ENCODE peak calls at places on chromosomes 7 and 10, in four cellular contexts. A is H1, H is SK-N-SH, Z is HepG2. R is an unnamed sample. For H3K4me1, the result is how much of the 10 kb centered on the place peaks cover.

GRCh38 chr7:81769891-81770818 is at the start of gene HGF:
- DNase-seq in A (no peak), H (peak), Z (no peak), R (no peak)

GRCh38 chr7:4240813-4241612 is 441.1 kb upstream of the FOXK1 start:
- DNase-seq in H (peak), Z (no peak), A (no peak), R (no peak)

GRCh38 chr7:47255441-47255840 is 326.5 kb downstream of the TNS3 start:
- DNase-seq in H (no peak), Z (no peak), A (no peak), R (no peak)

GRCh38 chr7:73770860-73771665 is 993 bp upstream of the CLDN3 start:
- DNase-seq in A (no peak), Z (no peak), H (no peak), R (no peak)

GRCh38 chr7:15317215-15317614 is 244.6 kb downstream of the AGMO start:
- DNase-seq in H (no peak), A (no peak), Z (no peak), R (no peak)

GRCh38 chr7:93021748-93022147 is 96.0 kb downstream of the SAMD9 start:
- DNase-seq in H (no peak), Z (no peak), A (no peak), R (no peak)

GRCh38 chr10:77041636-77042258 is 595.9 kb downstream of the KCNMA1 start:
- DNase-seq in A (no peak), Z (no peak), H (peak), R (no peak)

GRCh38 chr10:97584060-97584797 is at the start of gene HOGA1:
- DNase-seq in H (peak), Z (peak), A (no peak), R (no peak)

GRCh38 chr10:1256139-1256720 is 200.0 kb downstream of the WDR37 start:
- DNase-seq in H (no peak), Z (no peak), A (no peak), R (no peak)

GRCh38 chr10:52249850-52250395 is 64.2 kb upstream of the DKK1 start:
- DNase-seq in Z (no peak), A (no peak), H (no peak), R (no peak)

GRCh38 chr10:47378606-47379444 is 5.3 kb downstream of the ZNF488 start:
- DNase-seq in H (peak), Z (no peak), A (no peak), R (no peak)

GRCh38 chr10:91520657-91521056 is 110.5 kb downstream of the HECTD2 start:
- DNase-seq in Z (no peak), A (no peak), H (no peak), R (no peak)

GRCh38 chr7:126541416-126541815 is 711.3 kb downstream of the GRM8 start:
- DNase-seq in Z (no peak), A (no peak), H (no peak), R (no peak)

GRCh38 chr7:47806701-47807103 is 141.6 kb downstream of the PKD1L1 start:
- DNase-seq in A (no peak), H (no peak), Z (no peak), R (no peak)

GRCh38 chr7:150367187-150367510 is 1.5 kb upstream of the REPIN1 start:
- DNase-seq in H (no peak), A (no peak), Z (no peak), R (no peak)

GRCh38 chr7:92569137-92569536 is 21.1 kb downstream of the FAM133B start:
- DNase-seq in Z (no peak), H (no peak), A (no peak), R (no peak)

GRCh38 chr7:152129682-152130081 is 104.2 kb downstream of the GALNT11 start:
- DNase-seq in A (no peak), H (no peak), Z (no peak), R (no peak)

GRCh38 chr7:152132812-152133211 is 107.3 kb downstream of the GALNT11 start:
- DNase-seq in Z (no peak), A (no peak), H (peak), R (no peak)

GRCh38 chr7:152131981-152132494 is 106.6 kb downstream of the GALNT11 start:
- DNase-seq in A (no peak), Z (no peak), H (no peak), R (no peak)

GRCh38 chr7:152128741-152129461 is 103.4 kb downstream of the GALNT11 start:
- DNase-seq in H (no peak), A (no peak), Z (no peak), R (no peak)

DNA sequence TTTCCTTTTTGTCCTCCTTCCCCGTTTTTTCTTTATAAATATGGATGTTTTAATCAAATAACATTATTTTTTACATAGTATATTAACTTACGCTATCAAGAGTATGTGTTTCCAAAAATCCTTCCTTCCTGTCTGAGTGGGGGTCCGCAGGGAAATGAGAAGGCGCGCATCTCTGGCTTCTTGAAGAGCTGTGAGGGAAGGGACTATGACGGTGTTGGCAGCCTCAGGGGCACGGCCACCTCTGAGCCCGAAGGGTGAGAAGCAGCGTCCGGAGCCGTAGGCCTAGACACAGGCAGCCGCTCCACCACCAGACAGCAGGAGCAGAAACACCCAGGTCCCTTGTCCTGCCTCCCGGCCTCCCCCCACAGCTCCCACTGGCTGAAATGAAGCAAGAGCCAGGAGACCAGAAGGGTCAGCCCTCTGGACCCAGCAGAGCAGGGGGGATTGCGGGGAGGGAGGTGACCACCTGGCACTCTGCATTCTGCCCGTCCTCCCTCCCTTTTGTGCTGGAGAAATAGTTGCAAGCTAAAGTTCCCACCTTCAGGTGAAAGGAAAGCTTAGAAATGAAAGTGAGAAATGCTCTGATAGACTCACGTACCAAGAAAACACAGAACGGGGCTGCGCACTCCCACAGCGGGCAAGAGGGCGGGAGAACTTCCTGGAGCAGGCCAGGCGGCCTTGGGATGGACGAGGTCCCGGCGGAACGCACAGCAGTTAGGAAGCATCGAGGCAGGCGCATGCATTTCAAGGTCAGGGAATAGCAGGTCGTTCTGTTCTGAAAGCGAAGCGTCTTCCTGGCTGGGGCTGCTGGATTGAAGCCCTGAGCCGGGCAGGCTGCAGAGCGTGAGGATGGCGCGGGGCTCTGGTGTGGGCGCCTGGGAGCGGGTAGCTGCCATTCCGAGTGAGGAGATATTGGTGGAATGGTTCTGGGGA is 105.5 kb downstream of the GALNT11 start:
- DNase-seq in A (no peak), Z (no peak), H (peak), R (no peak)
- TF ChIP-seq TCF12 in A (no peak), Z (no peak), H (no peak), R (no peak)

DNA sequence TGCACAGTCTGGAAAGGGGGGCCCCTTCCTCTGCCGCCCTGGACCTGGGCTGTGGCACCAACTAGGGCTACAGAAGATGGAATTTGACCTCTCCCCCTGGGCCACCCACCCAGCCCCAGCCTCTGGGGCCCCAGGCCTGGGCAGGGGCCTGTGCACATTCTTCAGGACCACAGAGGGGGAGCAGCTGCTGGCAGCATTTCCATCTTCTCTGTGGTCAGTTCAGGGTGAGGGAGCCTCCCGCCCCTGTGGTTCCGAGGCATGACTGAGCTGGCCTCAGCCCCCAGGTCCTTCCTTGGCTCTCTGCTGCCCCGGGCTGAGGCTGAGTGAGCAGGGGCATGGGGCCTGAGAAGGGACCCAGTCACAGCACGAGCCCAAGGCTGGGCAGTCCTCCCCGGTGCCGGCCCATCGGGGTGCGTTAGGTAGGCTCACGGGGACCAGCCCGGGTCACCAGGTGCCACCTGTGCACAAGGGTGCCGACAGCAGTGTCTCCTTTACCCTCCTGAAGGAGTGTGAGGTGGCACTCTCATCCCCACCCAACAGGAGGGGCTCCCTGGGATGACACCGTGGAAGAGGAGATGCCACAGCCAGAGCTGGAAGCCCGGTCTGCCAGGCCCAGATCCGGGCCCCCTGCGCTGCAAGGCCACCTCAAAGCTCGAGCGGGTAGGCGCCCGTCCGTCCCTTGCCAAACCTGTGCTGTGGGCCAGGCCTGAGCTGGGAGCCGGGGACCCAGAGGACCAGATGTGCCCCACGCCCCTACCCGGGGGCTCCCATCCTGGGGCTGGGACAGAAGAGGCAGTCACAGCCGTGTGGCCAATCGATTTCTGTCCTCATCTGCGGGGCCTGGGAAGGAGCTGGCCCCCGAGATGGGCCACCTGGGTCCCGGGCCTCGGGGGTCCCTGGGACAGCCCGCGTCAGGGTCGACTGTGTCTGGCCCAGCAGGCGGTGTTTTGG is 63.4 kb downstream of the UNCX start:
- DNase-seq in A (no peak), Z (no peak), H (peak), R (no peak)
- H3K4me1 ChIP-seq in A (under half), Z (under half), H (under half), R (under half)

GRCh38 chr7:44638611-44639557 is 32.5 kb downstream of the OGDH start:
- DNase-seq in Z (peak), H (peak), A (no peak), R (peak)
- TF ChIP-seq USF2 in Z (no peak), H (no peak), A (no peak), R (no peak)

GRCh38 chr7:13282377-13282980 is 595.0 kb downstream of the ARL4A start:
- DNase-seq in H (peak), A (no peak), Z (no peak), R (no peak)
- TF ChIP-seq TCF12 in H (no peak), A (no peak), Z (no peak), R (no peak)

DNA sequence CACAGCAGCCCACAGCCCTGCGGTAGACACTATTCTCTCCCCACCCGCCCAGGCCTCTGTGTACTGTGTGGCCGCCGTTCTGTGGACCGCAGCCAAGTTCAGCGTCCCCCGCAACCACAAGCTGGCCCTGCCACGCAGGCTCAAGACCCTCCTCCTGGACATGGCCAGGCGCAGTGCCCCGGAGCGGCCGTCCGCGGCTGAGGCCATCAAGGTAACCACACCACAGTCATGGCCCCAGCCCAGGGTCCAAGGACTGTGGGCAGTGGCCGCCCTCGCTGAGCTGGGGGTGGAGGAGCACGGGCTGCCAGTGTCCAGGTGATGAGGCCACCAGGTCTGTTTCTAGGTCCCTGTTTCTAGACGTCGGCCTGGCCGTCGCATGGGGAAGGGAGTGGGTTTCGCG is 34.4 kb upstream of the UTF1 start:
- DNase-seq in A (no peak), H (no peak), Z (no peak), R (no peak)
- H3K4me1 ChIP-seq in A (under half), H (under half), Z (under half), R (under half)

DNA sequence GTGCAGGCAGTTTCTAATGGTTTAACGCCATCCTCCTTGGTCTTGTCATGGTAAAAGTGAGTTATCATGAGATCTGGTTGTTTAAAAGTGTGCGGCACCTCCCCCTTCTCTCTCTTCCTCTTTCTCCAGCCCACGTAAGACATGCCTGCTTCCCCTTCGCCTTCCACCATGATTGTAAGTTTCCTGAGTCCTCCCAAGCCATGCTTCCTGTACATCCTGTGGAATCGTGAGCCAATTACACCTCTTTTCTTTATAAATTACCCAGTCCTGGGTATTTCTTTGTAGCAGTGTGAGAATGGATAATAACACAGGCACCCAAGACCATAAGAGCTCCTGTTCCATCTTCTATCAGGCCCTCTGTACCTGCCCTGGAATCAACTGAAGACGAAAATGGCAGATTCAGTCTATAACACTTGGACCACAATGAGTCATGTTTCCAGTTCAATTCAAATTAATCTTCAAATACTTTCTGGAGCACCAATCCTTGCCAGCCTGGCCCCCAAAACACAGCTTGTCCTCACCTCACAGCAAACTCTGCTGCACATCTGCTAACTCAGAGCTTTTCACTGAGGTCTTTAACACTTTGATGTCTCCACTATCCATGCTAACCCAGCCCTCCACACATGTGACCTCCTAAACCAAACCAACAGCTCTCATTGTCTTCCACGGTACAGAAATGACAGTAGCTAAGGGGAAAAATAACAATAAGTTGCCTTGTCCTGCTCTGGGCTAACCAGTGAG is 73.2 kb downstream of the SFMBT2 start:
- DNase-seq in A (no peak), H (no peak), Z (no peak), R (no peak)
- TF ChIP-seq USF2 in A (no peak), H (no peak), Z (no peak), R (no peak)

DNA sequence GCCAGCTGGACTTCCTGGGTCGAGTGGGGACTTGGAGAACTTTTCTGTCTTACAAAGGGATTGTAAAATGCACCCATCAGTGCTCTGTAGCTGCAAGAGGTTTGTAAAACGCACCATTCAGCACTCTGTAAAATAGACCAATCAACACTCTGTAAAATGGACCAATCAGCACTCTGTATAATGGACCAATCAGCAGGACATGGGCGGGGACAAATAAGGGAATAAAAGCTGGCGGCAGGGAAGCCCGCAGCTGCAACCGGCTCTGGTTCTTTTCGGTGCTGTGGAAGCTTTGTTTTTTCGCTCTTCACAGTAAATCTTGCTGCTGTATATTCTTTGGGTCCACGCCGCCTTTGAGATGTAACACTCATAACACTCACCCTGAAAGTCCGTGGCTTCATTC is 151.9 kb downstream of the GALNT17 start:
- DNase-seq in A (no peak), H (no peak), Z (no peak), R (no peak)
- TF ChIP-seq TCF12 in A (no peak), H (no peak), Z (no peak), R (no peak)

GRCh38 chr7:130368347-130368746 is 11.9 kb upstream of the CPA1 start:
- DNase-seq in H (no peak), A (no peak), Z (no peak), R (no peak)
- H3K4me1 ChIP-seq in H (half or more), A (under half), Z (half or more), R (under half)